ENCODE peak calls at places on chromosomes 1 and 21, in six cellular contexts. E, M, H, P, S and U are unnamed samples.

GRCh38 chr1:229620876-229621275 is 5.0 kb downstream of the TAF5L start:
- DNase-seq in E (no peak), S (peak), P (no peak), H (no peak), M (no peak), U (no peak)

GRCh38 chr1:98428864-98429263 is 232.7 kb upstream of the SNX7 start:
- DNase-seq in P (no peak), M (no peak), E (no peak), H (no peak), S (no peak), U (no peak)

GRCh38 chr1:22077728-22078127 is 25.2 kb downstream of the CDC42 start:
- DNase-seq in S (peak), E (no peak), P (no peak), M (no peak), H (no peak), U (no peak)

GRCh38 chr21:29261555-29262540 is 36.9 kb upstream of the BACH1 start:
- DNase-seq in S (no peak), M (no peak), P (no peak), H (no peak), E (no peak), U (no peak)

GRCh38 chr1:217089239-217090014 is 366.2 kb upstream of the ESRRG start:
- DNase-seq in M (no peak), E (peak), H (peak), S (peak), P (no peak), U (no peak)

GRCh38 chr1:10620776-10621175 is 146.0 kb downstream of the PEX14 start:
- DNase-seq in H (no peak), E (peak), S (no peak), P (no peak), M (no peak), U (no peak)

GRCh38 chr1:36116906-36117305 is 8.1 kb downstream of the COL8A2 start:
- DNase-seq in S (no peak), M (no peak), P (no peak), H (no peak), E (no peak), U (no peak)

GRCh38 chr21:39385299-39386145 is 36.6 kb upstream of the HMGN1 start:
- DNase-seq in M (peak), S (peak), E (peak), P (no peak), H (peak), U (no peak)

GRCh38 chr1:58200437-58200836 is 346.1 kb downstream of the OMA1 start:
- DNase-seq in M (no peak), P (no peak), H (no peak), E (no peak), S (no peak), U (no peak)

GRCh38 chr1:163670980-163671757 is 349.4 kb downstream of the NUF2 start:
- DNase-seq in S (no peak), E (no peak), P (no peak), M (no peak), H (no peak), U (no peak)